ENCODE peak calls at places on chromosome 16, in eight cellular contexts. G, W, O, L, V, B, E and U are unnamed samples.

GRCh38 chr16:82524939-82525338 is 101.8 kb upstream of the CDH13 start:
- DNase-seq in G (no peak), W (no peak), O (no peak), L (no peak), V (no peak), B (no peak), E (no peak), U (no peak)

GRCh38 chr16:1278456-1278855 is 22.6 kb downstream of the TPSD1 start:
- DNase-seq in G (no peak), W (no peak), O (no peak), L (no peak), V (no peak), B (no peak), E (no peak), U (no peak)

GRCh38 chr16:70470927-70471341 is 16.5 kb downstream of the FCSK start:
- DNase-seq in G (no peak), W (no peak), O (peak; percentile 43), L (no peak), V (no peak), B (peak; percentile 6), E (no peak), U (no peak)

GRCh38 chr16:88377961-88378360 is 4.8 kb upstream of the ZNF469 start:
- DNase-seq in G (no peak), W (no peak), O (no peak), L (no peak), V (no peak), B (no peak), E (no peak), U (no peak)

GRCh38 chr16:1291576-1291974 is 17.9 kb upstream of the UBE2I start:
- DNase-seq in G (no peak), W (no peak), O (no peak), L (no peak), V (no peak), B (no peak), E (no peak), U (no peak)

GRCh38 chr16:21265104-21265825 is 12.8 kb downstream of the CRYM start:
- DNase-seq in G (no peak), W (no peak), O (no peak), L (no peak), V (no peak), B (no peak), E (no peak), U (peak; percentile 7)

GRCh38 chr16:30112197-30113030 is 923 bp downstream of the GDPD3 start:
- DNase-seq in G (no peak), W (peak; percentile 77), O (peak; percentile 75), L (no peak), V (no peak), B (no peak), E (no peak), U (no peak)

GRCh38 chr16:4506450-4506849 is 30.3 kb downstream of the HMOX2 start:
- DNase-seq in G (peak; percentile 71), W (peak; percentile 49), O (peak; percentile 88), L (peak; percentile 72), V (no peak), B (peak; percentile 51), E (peak; percentile 50), U (peak; percentile 43)

GRCh38 chr16:30184430-30185140 is 1.2 kb downstream of the CORO1A start:
- DNase-seq in G (no peak), W (peak; percentile 49), O (no peak), L (peak; percentile 54), V (no peak), B (no peak), E (no peak), U (no peak)

GRCh38 chr16:29978081-29978480 is 4.4 kb downstream of the TAOK2 start:
- DNase-seq in G (no peak), W (no peak), O (no peak), L (no peak), V (no peak), B (no peak), E (no peak), U (no peak)

GRCh38 chr16:2924901-2925820 is 13.4 kb downstream of the FLYWCH1 start:
- DNase-seq in G (no peak), W (no peak), O (no peak), L (no peak), V (no peak), B (no peak), E (no peak), U (no peak)

GRCh38 chr16:57509231-57509923 is 23.1 kb upstream of the DOK4 start:
- DNase-seq in G (no peak), W (no peak), O (no peak), L (no peak), V (no peak), B (no peak), E (no peak), U (no peak)

GRCh38 chr16:8892101-8892575 is 10.0 kb downstream of the LITAFD start:
- DNase-seq in G (no peak), W (no peak), O (no peak), L (no peak), V (no peak), B (no peak), E (no peak), U (no peak)

GRCh38 chr16:4016648-4017047 is 99.6 kb downstream of the ADCY9 start:
- DNase-seq in G (no peak), W (no peak), O (peak; percentile 39), L (no peak), V (no peak), B (no peak), E (no peak), U (no peak)

GRCh38 chr16:75550211-75550662 is 5.8 kb downstream of the TMEM231 start:
- DNase-seq in G (peak; percentile 52), W (peak; percentile 19), O (peak; percentile 43), L (no peak), V (no peak), B (peak; percentile 36), E (no peak), U (no peak)

GRCh38 chr16:85515830-85516397 is 97.2 kb upstream of the GSE1 start:
- DNase-seq in G (no peak), W (no peak), O (no peak), L (no peak), V (no peak), B (no peak), E (no peak), U (no peak)

GRCh38 chr16:85138073-85138824 is 26.0 kb upstream of the CIBAR2 start:
- DNase-seq in G (no peak), W (no peak), O (no peak), L (no peak), V (no peak), B (no peak), E (no peak), U (no peak)

GRCh38 chr16:89534147-89534788 is 26.1 kb downstream of the SPG7 start:
- DNase-seq in G (peak; percentile 45), W (no peak), O (peak; percentile 69), L (no peak), V (no peak), B (peak; percentile 22), E (no peak), U (no peak)

GRCh38 chr16:349211-349610 is 3.3 kb downstream of the AXIN1 start:
- DNase-seq in G (no peak), W (no peak), O (no peak), L (no peak), V (no peak), B (no peak), E (no peak), U (no peak)

GRCh38 chr16:86901483-86901882 is 323.1 kb downstream of the FOXL1 start:
- DNase-seq in G (no peak), W (no peak), O (peak; percentile 35), L (no peak), V (no peak), B (no peak), E (peak; percentile 34), U (no peak)

GRCh38 chr16:2208772-2209171 is 1.9 kb downstream of the BRICD5 start:
- DNase-seq in G (no peak), W (no peak), O (no peak), L (no peak), V (no peak), B (no peak), E (no peak), U (no peak)

GRCh38 chr16:22216191-22216831 is 10.2 kb downstream of the EEF2K start:
- DNase-seq in G (no peak), W (no peak), O (peak; percentile 60), L (no peak), V (no peak), B (no peak), E (peak; percentile 27), U (no peak)

GRCh38 chr16:23840310-23840709 is 4.5 kb downstream of the PRKCB start:
- DNase-seq in G (no peak), W (no peak), O (no peak), L (no peak), V (no peak), B (no peak), E (no peak), U (no peak)

GRCh38 chr16:8730335-8730915 is 56.0 kb downstream of the ABAT start:
- DNase-seq in G (peak; percentile 54), W (no peak), O (no peak), L (peak; percentile 69), V (no peak), B (no peak), E (no peak), U (no peak)